ENCODE peak calls at places on chromosomes 3 and 15, in ten cellular contexts. L, B, D, F, N, W, M, S, E and J are unnamed samples.

GRCh38 chr3:48788544-48789162 is 59.0 kb downstream of the PRKAR2A start:
- DNase-seq in E (no peak), M (no peak), L (no peak), W (no peak), B (no peak), D (no peak), S (no peak), F (no peak), N (no peak), J (no peak)

GRCh38 chr3:126152458-126152857 is 27.9 kb downstream of the ALDH1L1 start:
- DNase-seq in B (no peak), F (no peak), N (no peak), L (no peak), S (no peak), D (no peak), W (peak), E (no peak), M (no peak), J (no peak)

GRCh38 chr3:14876942-14877341 is 58.2 kb downstream of the FGD5 start:
- DNase-seq in N (peak), D (no peak), W (no peak), B (peak), M (no peak), L (peak), F (no peak), S (peak), E (no peak), J (no peak)

GRCh38 chr3:56855856-56856538 is 54.2 kb upstream of the ARHGEF3 start:
- DNase-seq in W (no peak), N (no peak), F (peak), B (no peak), M (no peak), L (peak), S (no peak), E (peak), D (peak), J (peak)

GRCh38 chr3:124504332-124505059 is 225.8 kb upstream of the UMPS start:
- DNase-seq in B (peak), L (peak), N (no peak), D (no peak), M (peak), S (peak), F (peak), E (no peak), W (no peak), J (no peak)

GRCh38 chr3:117434881-117435412 is 725.4 kb downstream of the TUSC7 start:
- DNase-seq in F (no peak), N (no peak), W (no peak), S (no peak), M (no peak), B (no peak), L (no peak), E (no peak), D (no peak), J (no peak)

GRCh38 chr15:43792761-43793493 is 807 bp downstream of the SERF2 start:
- DNase-seq in N (no peak), E (peak), M (peak), B (peak), F (peak), D (no peak), S (peak), W (no peak), L (peak), J (no peak)

GRCh38 chr3:27573780-27574437 is 89.7 kb upstream of the SLC4A7 start:
- DNase-seq in L (peak), S (no peak), M (peak), N (no peak), F (peak), D (no peak), B (peak), E (no peak), W (no peak), J (no peak)

GRCh38 chr3:11214451-11214987 is 57.7 kb upstream of the ATG7 start:
- DNase-seq in E (no peak), B (no peak), M (no peak), L (no peak), S (no peak), D (no peak), F (no peak), W (no peak), N (no peak), J (no peak)

GRCh38 chr3:31695280-31696008 is 162.7 kb downstream of the STT3B start:
- DNase-seq in M (no peak), B (no peak), N (no peak), W (no peak), E (peak), F (peak), L (no peak), D (no peak), S (peak), J (no peak)
- TF ChIP-seq CTCF in M (peak), B (peak), N (peak), W (no peak), E (no peak), F (peak), L (peak), D (peak), S (peak), J (no peak)

GRCh38 chr15:98547255-98547654 is 101.1 kb upstream of the IGF1R start:
- DNase-seq in L (no peak), F (no peak), M (no peak), S (no peak), N (no peak), E (no peak), W (no peak), B (no peak), D (no peak), J (no peak)
- TF ChIP-seq CTCF in L (no peak), F (no peak), M (no peak), S (no peak), N (no peak), E (no peak), W (no peak), B (no peak), D (no peak), J (no peak)

DNA sequence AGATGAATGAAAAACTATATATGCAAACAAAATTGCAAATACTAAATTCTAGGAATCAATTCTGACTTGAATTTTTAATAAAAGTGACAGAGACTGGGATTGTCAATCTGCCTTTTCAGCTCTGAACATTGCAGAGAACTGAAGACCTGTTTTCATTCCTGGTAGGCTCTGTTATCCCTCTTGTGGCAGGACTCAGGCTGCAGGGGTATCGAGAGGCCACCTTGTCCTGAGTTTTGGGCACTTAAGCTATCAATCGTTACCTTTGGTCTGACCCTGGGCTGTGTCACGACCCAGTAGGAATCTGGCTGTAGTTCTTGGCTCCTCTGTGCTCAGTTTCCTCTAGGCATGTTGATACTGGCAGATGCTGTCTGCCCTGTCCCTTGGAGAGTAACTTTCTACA is 238.0 kb downstream of the CACNA2D3 start:
- DNase-seq in B (no peak), S (no peak), D (no peak), L (no peak), M (no peak), N (no peak), F (no peak), W (no peak), E (no peak), J (no peak)
- TF ChIP-seq CTCF in B (no peak), S (no peak), D (no peak), L (no peak), M (no peak), N (no peak), F (no peak), W (no peak), E (no peak), J (no peak)

GRCh38 chr3:57939776-57940175 is 68.4 kb upstream of the FLNB start:
- DNase-seq in E (no peak), L (no peak), F (no peak), N (no peak), M (no peak), B (no peak), D (no peak), W (no peak), S (no peak), J (no peak)
- TF ChIP-seq CTCF in E (no peak), L (no peak), F (no peak), N (no peak), M (no peak), B (no peak), D (no peak), W (no peak), S (no peak), J (no peak)

GRCh38 chr15:52196891-52197290 is 5.7 kb upstream of the GNB5 start:
- DNase-seq in N (no peak), S (no peak), E (no peak), W (no peak), L (no peak), D (no peak), M (no peak), B (no peak), F (no peak), J (no peak)
- TF ChIP-seq CTCF in N (no peak), S (no peak), E (no peak), W (no peak), L (no peak), D (no peak), M (no peak), B (no peak), F (no peak), J (no peak)

DNA sequence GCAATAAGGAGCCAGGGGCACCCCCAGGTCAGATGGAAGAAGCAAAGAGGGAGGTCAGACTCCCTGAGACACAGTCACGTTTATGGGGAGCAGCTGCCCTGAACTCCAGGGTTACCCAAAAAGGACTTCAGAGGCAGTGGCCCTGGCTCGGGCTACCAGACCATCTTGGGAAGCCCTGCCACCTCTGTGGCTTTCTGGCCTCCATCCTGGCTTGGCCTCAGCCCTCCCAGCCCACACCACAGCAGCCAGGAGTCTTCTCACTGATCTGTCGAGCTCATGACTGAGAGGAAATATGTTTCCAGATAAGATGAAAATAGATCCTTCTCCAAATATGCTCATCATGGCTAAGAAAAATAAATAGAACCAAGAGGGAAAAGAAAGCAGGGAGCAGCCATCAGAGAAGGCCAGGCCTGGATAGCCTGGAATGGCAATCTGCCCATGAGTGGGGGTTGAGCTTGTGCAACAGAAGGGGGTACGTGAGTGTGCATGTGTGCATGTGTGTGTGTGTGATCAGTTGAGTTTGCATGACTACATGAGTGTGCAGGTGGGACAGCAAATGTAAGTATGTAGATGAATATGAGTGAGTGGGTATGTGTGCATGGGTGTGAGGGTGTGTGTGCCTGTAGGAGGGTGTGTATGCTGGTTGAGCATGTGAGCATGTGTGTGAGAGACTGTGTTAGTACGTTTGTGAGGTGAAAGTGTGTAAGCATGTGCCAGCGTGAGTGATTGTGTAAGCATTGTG is 9.8 kb upstream of the RFT1 start:
- DNase-seq in L (peak), M (peak), F (no peak), S (no peak), B (no peak), N (no peak), D (no peak), E (no peak), W (no peak), J (no peak)
- TF ChIP-seq CTCF in L (no peak), M (no peak), F (no peak), S (no peak), B (no peak), N (no peak), D (no peak), E (no peak), W (no peak), J (no peak)

GRCh38 chr15:62912808-62913207 is 129.7 kb upstream of the TPM1 start:
- DNase-seq in E (no peak), B (no peak), D (peak), F (no peak), S (peak), N (no peak), W (no peak), L (no peak), M (no peak), J (no peak)
- TF ChIP-seq CTCF in E (no peak), B (no peak), D (peak), F (no peak), S (peak), N (no peak), W (peak), L (no peak), M (no peak), J (no peak)

GRCh38 chr15:41019174-41019573 is 65.9 kb downstream of the CHAC1 start:
- DNase-seq in M (no peak), B (no peak), E (no peak), D (no peak), F (no peak), S (no peak), L (no peak), N (no peak), W (no peak), J (no peak)

GRCh38 chr15:41017051-41017735 is 63.9 kb downstream of the CHAC1 start:
- DNase-seq in N (no peak), W (no peak), S (no peak), D (no peak), F (no peak), L (no peak), B (peak), E (no peak), M (peak), J (no peak)

GRCh38 chr15:41020829-41021228 is 67.6 kb downstream of the CHAC1 start:
- DNase-seq in F (no peak), B (no peak), W (no peak), L (no peak), E (no peak), M (no peak), S (no peak), D (no peak), N (no peak), J (no peak)

GRCh38 chr15:41020311-41020710 is 67.0 kb downstream of the CHAC1 start:
- DNase-seq in D (no peak), N (no peak), W (no peak), F (no peak), B (no peak), E (no peak), M (peak), S (no peak), L (no peak), J (no peak)

DNA sequence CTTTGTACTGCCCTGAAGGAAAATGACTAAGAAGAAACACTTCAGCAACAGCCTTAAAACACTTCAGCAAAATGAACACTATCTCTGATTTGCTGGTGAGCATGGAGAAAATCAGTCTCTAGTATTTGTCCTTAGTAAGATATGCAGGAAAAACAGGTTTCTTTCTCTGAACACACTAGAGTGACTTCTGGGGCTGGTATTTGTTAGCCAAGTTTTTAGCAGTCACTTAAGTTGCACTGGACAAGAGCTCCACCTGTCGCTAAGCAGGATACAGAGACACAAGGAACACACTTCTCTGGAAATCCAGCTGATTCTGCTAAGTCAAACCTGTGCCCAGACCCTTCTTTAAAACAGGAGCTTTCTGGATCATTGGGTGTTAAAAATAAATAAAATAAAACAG is 65.3 kb downstream of the CHAC1 start:
- DNase-seq in S (peak), E (no peak), W (no peak), F (peak), N (no peak), B (no peak), D (no peak), M (peak), L (peak), J (no peak)
- TF ChIP-seq CTCF in S (peak), E (no peak), W (peak), F (no peak), N (peak), B (no peak), D (no peak), M (peak), L (peak), J (no peak)